ENCODE peak calls at places on chromosomes 7 and 10, in seven cellular contexts. L, H, Y, J, D, M and P are unnamed samples. For H3K36me3, the result is how much of the 10 kb centered on the place peaks cover.

GRCh38 chr7:129453510-129454248 is 19.4 kb downstream of the STRIP2 start:
- DNase-seq in Y (no peak), M (no peak), J (no peak), L (no peak), H (no peak), D (no peak), P (no peak)

GRCh38 chr10:71357792-71358265 is 38.8 kb downstream of the SLC29A3 start:
- DNase-seq in H (no peak), Y (no peak), L (no peak), D (no peak), J (no peak), M (no peak), P (no peak)

GRCh38 chr10:35783305-35783838 is 141.3 kb upstream of the FZD8 start:
- DNase-seq in M (no peak), L (no peak), D (no peak), H (no peak), J (no peak), Y (peak), P (no peak)

GRCh38 chr7:101938115-101938514 is 120.7 kb downstream of the CUX1 start:
- DNase-seq in D (no peak), M (no peak), Y (no peak), H (no peak), L (no peak), J (no peak), P (no peak)

GRCh38 chr10:119290301-119291036 is 83.1 kb downstream of the GRK5 start:
- DNase-seq in Y (no peak), L (no peak), J (no peak), H (peak), D (no peak), M (peak), P (no peak)

GRCh38 chr7:42742321-42742720 is 169.5 kb downstream of the C7orf25 start:
- DNase-seq in Y (no peak), D (no peak), M (no peak), J (no peak), L (no peak), H (no peak), P (no peak)

GRCh38 chr7:95547356-95547755 is 49.0 kb downstream of the PDK4 start:
- DNase-seq in J (no peak), L (no peak), D (no peak), H (no peak), M (no peak), Y (no peak), P (no peak)

GRCh38 chr10:123194056-123194455 is 39.9 kb downstream of the BUB3 start:
- DNase-seq in Y (no peak), H (no peak), L (no peak), J (no peak), D (no peak), M (no peak), P (no peak)

GRCh38 chr7:12127490-12127889 is 83.6 kb upstream of the TMEM106B start:
- DNase-seq in H (no peak), L (no peak), M (no peak), Y (no peak), J (no peak), D (no peak), P (no peak)

GRCh38 chr7:80467069-80467468 is 44.8 kb downstream of the GNAT3 start:
- DNase-seq in Y (no peak), H (no peak), L (no peak), M (no peak), D (no peak), J (no peak), P (no peak)

GRCh38 chr7:95723583-95724180 is 48.7 kb upstream of the DYNC1I1 start:
- DNase-seq in D (no peak), M (peak), Y (peak), J (no peak), L (peak), H (no peak), P (peak)

GRCh38 chr7:101165958-101166602 is 711 bp upstream of the VGF start:
- DNase-seq in Y (no peak), D (no peak), M (no peak), H (no peak), L (no peak), J (no peak), P (no peak)

GRCh38 chr7:156327916-156328315 is 312.7 kb upstream of the RNF32 start:
- DNase-seq in L (no peak), Y (no peak), H (no peak), D (no peak), J (no peak), M (no peak), P (no peak)

GRCh38 chr7:80662252-80662651 is 23.8 kb downstream of the CD36 start:
- DNase-seq in L (no peak), J (peak), H (no peak), D (no peak), M (no peak), Y (no peak), P (no peak)

GRCh38 chr7:6208573-6209328 is 63.7 kb downstream of the CYTH3 start:
- DNase-seq in D (no peak), J (no peak), H (no peak), L (no peak), Y (no peak), M (no peak), P (no peak)

GRCh38 chr10:115417585-115418265 is 324.6 kb downstream of the ATRNL1 start:
- DNase-seq in J (no peak), Y (peak), M (no peak), H (no peak), L (peak), D (no peak), P (peak)

GRCh38 chr7:34497153-34497777 is 160.8 kb upstream of the NPSR1 start:
- DNase-seq in Y (no peak), H (no peak), J (no peak), M (no peak), L (no peak), D (no peak), P (no peak)

GRCh38 chr10:131824371-131825149 is 76.2 kb upstream of the PPP2R2D start:
- DNase-seq in J (peak), H (no peak), D (no peak), Y (no peak), M (no peak), L (no peak), P (no peak)

GRCh38 chr10:78650122-78650521 is 418.6 kb upstream of the ZMIZ1 start:
- DNase-seq in D (no peak), L (no peak), H (no peak), J (no peak), Y (no peak), M (no peak), P (no peak)

GRCh38 chr7:46356365-46356764 is 435.3 kb upstream of the IGFBP3 start:
- DNase-seq in J (no peak), M (no peak), H (no peak), D (no peak), Y (no peak), L (no peak), P (no peak)

GRCh38 chr10:43078986-43079273 is 2.1 kb downstream of the RET start:
- DNase-seq in H (no peak), L (peak), M (peak), D (no peak), J (peak), Y (no peak), P (no peak)

GRCh38 chr10:62618576-62619408 is 185.7 kb upstream of the ADO start:
- DNase-seq in M (no peak), Y (no peak), H (no peak), D (no peak), J (no peak), L (peak), P (peak)

GRCh38 chr10:15704581-15704968 is 15.1 kb downstream of the ITGA8 start:
- DNase-seq in L (no peak), J (no peak), H (no peak), D (no peak), Y (no peak), M (no peak), P (peak)

GRCh38 chr7:75914169-75914654 is 743 bp upstream of the POR start:
- DNase-seq in J (no peak), M (peak), L (no peak), Y (no peak), D (no peak), H (no peak), P (no peak)

GRCh38 chr7:35697414-35698175 is 2.7 kb upstream of the HERPUD2 start:
- DNase-seq in M (no peak), D (no peak), L (no peak), H (peak), Y (peak), J (no peak), P (peak)

GRCh38 chr10:119517235-119518141 is 25.0 kb downstream of the RGS10 start:
- DNase-seq in L (peak), D (no peak), H (no peak), J (no peak), M (no peak), Y (no peak), P (no peak)

GRCh38 chr7:56097700-56098099 is 4.9 kb upstream of the PHKG1 start:
- DNase-seq in Y (peak), M (no peak), J (no peak), D (no peak), H (peak), L (no peak), P (peak)

GRCh38 chr7:129958643-129959479 is 6.1 kb upstream of the UBE2H start:
- DNase-seq in M (peak), Y (peak), L (no peak), D (peak), J (peak), H (peak), P (no peak)

GRCh38 chr7:2445047-2445446 is 31.2 kb downstream of the GRIFIN start:
- DNase-seq in M (no peak), L (no peak), J (peak), Y (no peak), D (no peak), H (no peak), P (no peak)

GRCh38 chr10:11838298-11838852 is 15.2 kb downstream of the PROSER2 start:
- DNase-seq in D (no peak), H (no peak), L (no peak), Y (peak), M (no peak), J (no peak), P (no peak)

GRCh38 chr7:67855322-67855721 is 858.7 kb downstream of the TYW1 start:
- DNase-seq in Y (no peak), H (no peak), L (no peak), M (no peak), J (no peak), D (no peak), P (no peak)

GRCh38 chr7:22357311-22358175 is 589 bp upstream of the RAPGEF5 start:
- DNase-seq in D (no peak), H (no peak), J (no peak), Y (peak), L (no peak), M (no peak), P (no peak)

GRCh38 chr7:44700322-44700721 is 48.3 kb upstream of the ZMIZ2 start:
- DNase-seq in J (no peak), D (no peak), H (no peak), M (no peak), Y (no peak), L (no peak), P (no peak)

GRCh38 chr7:72213769-72214168 is 198.4 kb downstream of the CALN1 start:
- DNase-seq in Y (no peak), H (no peak), L (no peak), J (no peak), D (no peak), M (no peak), P (no peak)

GRCh38 chr7:72217151-72217550 is 195.0 kb downstream of the CALN1 start:
- DNase-seq in Y (no peak), H (no peak), J (no peak), D (no peak), L (no peak), M (no peak), P (no peak)

GRCh38 chr7:72219500-72219899 is 192.6 kb downstream of the CALN1 start:
- DNase-seq in M (no peak), J (no peak), D (no peak), Y (no peak), L (no peak), H (no peak), P (no peak)
- H3K4me3 ChIP-seq in M (no peak), J (no peak), D (no peak), Y (no peak), L (no peak), H (no peak), P (no peak)

DNA sequence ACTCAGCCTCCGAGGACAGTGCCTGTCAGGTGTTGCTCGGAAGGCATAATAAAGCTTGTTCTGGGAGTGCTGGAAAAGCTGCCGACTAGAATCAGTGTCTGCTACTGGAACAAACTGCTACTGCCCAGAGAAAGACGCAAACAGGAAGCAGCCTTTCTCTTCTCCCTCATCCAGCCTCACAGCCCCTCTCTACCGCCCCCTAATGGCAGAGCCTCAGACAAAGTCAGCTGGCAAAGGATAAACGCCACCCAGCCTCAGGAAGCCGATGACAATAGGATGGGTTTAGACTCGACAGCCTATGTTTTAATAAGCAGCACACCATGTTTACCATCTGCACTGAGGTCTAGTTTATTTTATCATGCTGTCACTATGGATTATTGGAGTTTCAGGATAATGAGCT is 169.5 kb upstream of the LYZL1 start:
- DNase-seq in Y (no peak), M (peak), H (no peak), D (no peak), L (no peak), J (no peak), P (no peak)
- TF ChIP-seq CTCF in Y (peak), M (peak), H (peak), D (no peak), L (peak), J (peak), P (peak)

GRCh38 chr7:99393363-99394187 is 14.8 kb downstream of the PDAP1 start:
- DNase-seq in L (no peak), M (peak), D (no peak), Y (no peak), H (no peak), J (peak), P (no peak)
- H3K36me3 ChIP-seq in L (half or more), M (half or more), D (half or more), Y (under half), H (under half), J (half or more), P (under half)

DNA sequence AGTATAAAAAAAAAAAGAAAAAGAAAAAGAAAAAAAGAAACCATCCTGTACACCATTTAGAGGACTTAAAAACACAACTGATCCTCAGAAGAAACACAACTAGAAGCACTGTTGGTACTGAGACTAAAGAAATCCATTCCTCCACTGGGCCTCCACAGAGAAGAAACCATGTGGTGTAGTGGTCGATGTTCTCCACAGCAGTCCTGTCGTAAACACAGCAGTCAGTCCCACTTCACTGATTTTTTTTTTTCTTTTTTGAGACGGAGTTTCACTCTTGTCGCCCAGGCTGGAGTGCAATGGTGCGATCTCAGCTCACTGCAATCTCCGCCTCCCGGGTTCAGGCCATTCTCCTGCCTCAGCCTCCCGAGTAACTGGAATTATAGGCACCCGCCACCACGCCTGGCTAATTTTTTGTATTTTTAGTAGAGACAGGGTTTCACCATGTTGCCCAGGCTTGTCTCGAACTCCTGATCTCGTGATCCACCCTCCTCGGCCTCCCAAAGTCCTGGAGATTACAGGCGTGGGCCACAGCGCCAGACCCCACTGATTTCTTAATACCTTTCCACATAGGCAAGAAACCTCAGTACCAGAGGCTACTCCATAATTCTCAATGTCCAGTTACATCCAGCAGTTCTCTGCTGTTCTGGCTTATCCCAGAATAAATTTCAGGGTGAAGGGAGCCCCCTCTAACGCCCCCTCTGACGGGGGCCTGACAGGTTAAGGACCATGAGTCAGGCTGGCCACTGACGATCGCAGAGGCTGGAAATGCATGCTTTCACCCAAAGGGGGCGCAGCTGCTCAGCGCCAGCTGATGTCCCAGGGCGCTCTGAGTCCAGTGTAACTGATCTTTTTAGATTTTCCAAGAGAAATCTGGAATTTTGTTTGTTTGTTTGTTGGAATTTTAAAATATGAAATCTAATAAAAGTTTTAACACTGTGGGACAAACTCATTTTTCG is 24.8 kb upstream of the FFAR4 start:
- DNase-seq in D (no peak), Y (no peak), J (peak), L (peak), M (no peak), H (no peak), P (no peak)
- H3K4me3 ChIP-seq in D (peak), Y (no peak), J (peak), L (no peak), M (no peak), H (no peak), P (peak)

GRCh38 chr7:135335628-135336139 is 102.0 kb downstream of the STRA8 start:
- DNase-seq in M (peak), L (peak), D (no peak), J (peak), H (peak), Y (peak), P (no peak)
- TF ChIP-seq CTCF in M (no peak), L (peak), D (no peak), J (peak), H (peak), Y (peak), P (peak)

GRCh38 chr7:157358753-157359096 is 21.9 kb downstream of the DNAJB6 start:
- DNase-seq in D (no peak), L (no peak), M (no peak), H (no peak), Y (no peak), J (no peak), P (no peak)

GRCh38 chr7:157358041-157358752 is 21.4 kb downstream of the DNAJB6 start:
- DNase-seq in J (no peak), H (no peak), M (no peak), Y (peak), L (no peak), D (no peak), P (no peak)

GRCh38 chr7:157360483-157361025 is 23.8 kb downstream of the DNAJB6 start:
- DNase-seq in J (no peak), L (no peak), D (no peak), Y (no peak), M (no peak), H (no peak), P (no peak)

GRCh38 chr7:157361537-157361936 is 24.7 kb downstream of the DNAJB6 start:
- DNase-seq in Y (no peak), J (no peak), L (no peak), H (no peak), M (no peak), D (no peak), P (no peak)

DNA sequence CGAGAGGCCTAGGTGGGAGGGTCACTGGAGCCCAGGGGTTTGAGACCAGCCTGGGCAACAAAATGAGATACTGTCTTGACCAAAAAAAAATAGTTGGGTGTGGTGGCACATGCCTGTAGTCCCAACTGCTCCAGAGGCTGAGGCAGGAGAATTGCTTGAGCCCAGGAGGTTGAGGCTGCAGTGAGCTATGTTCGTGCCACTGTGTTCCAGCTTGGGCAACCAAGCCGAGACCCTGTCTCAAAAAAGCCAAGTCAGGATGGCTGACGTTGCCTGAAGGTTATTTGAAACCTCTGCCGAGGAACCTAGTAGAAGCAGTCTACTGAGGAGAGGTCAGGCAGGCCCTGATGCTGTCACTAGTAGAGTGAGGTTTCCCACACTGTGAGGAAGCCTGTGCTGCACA is 22.8 kb downstream of the DNAJB6 start:
- DNase-seq in J (no peak), L (no peak), Y (no peak), M (no peak), D (no peak), H (no peak), P (no peak)
- H3K36me3 ChIP-seq in J (half or more), L (half or more), Y (under half), M (half or more), D (half or more), H (half or more), P (under half)

GRCh38 chr10:99534939-99535763 is 2.4 kb downstream of the NKX2-3 start:
- DNase-seq in L (no peak), H (no peak), M (no peak), J (no peak), Y (peak), D (no peak), P (no peak)

GRCh38 chr10:99537381-99538286 is 4.9 kb downstream of the NKX2-3 start:
- DNase-seq in D (no peak), J (no peak), M (no peak), H (no peak), L (no peak), Y (no peak), P (no peak)

GRCh38 chr10:99538287-99538917 is 5.7 kb downstream of the NKX2-3 start:
- DNase-seq in M (no peak), D (no peak), Y (no peak), J (no peak), L (no peak), H (no peak), P (no peak)

GRCh38 chr10:99535764-99536399 is 3.1 kb downstream of the NKX2-3 start:
- DNase-seq in D (no peak), L (no peak), J (no peak), M (no peak), H (no peak), Y (no peak), P (no peak)

GRCh38 chr10:99536400-99537254 is 3.9 kb downstream of the NKX2-3 start:
- DNase-seq in H (no peak), L (no peak), D (no peak), M (no peak), Y (no peak), J (no peak), P (no peak)
- H3K4me3 ChIP-seq in H (no peak), L (no peak), D (peak), M (peak), Y (no peak), J (peak), P (no peak)

GRCh38 chr10:117673611-117674010 is 131.1 kb downstream of the EMX2 start:
- DNase-seq in D (no peak), L (no peak), J (no peak), H (no peak), M (no peak), Y (no peak), P (no peak)
- TF ChIP-seq CTCF in D (no peak), L (no peak), J (no peak), H (no peak), M (no peak), Y (no peak), P (no peak)

GRCh38 chr10:45424668-45425404 is 50.8 kb downstream of the ALOX5 start:
- DNase-seq in D (no peak), M (no peak), H (no peak), Y (no peak), J (no peak), L (no peak), P (no peak)
- H3K36me3 ChIP-seq in D (under half), M (under half), H (under half), Y (under half), J (under half), L (half or more), P (under half)

GRCh38 chr10:110007171-110007700 is 548 bp upstream of the ADD3 start:
- DNase-seq in M (no peak), D (peak), L (no peak), J (no peak), Y (no peak), H (no peak), P (no peak)
- H3K4me3 ChIP-seq in M (peak), D (peak), L (peak), J (peak), Y (peak), H (peak), P (peak)